ENCODE peak calls at places on chromosomes 13 and 19, in four cellular contexts. D is K562; V is effector memory CD4-positive, alpha-beta T cell; G is CD4-positive, alpha-beta memory T cell. Q is an unnamed sample. For H3K4me1, the result is how much of the 10 kb centered on the place peaks cover.

GRCh38 chr19:38759590-38760003 is 13.7 kb downstream of the LGALS7 start:
- DNase-seq in D (no peak), V (no peak), G (no peak), Q (peak)

GRCh38 chr19:56245062-56245740 is 27.3 kb upstream of the EDDM13 start:
- DNase-seq in D (no peak), V (no peak), G (no peak), Q (no peak)

GRCh38 chr13:94063096-94063495 is 416.4 kb downstream of the DCT start:
- DNase-seq in D (no peak), V (no peak), G (no peak), Q (no peak)

GRCh38 chr13:93865235-93865634 is 614.2 kb downstream of the DCT start:
- DNase-seq in D (no peak), V (no peak), G (no peak), Q (no peak)

GRCh38 chr13:98970293-98970692 is 7.6 kb downstream of the DOCK9 start:
- DNase-seq in D (no peak), V (no peak), G (no peak), Q (no peak)

GRCh38 chr19:49710372-49710951 is 19.5 kb downstream of the CPT1C start:
- DNase-seq in D (peak), V (no peak), G (no peak), Q (no peak)

GRCh38 chr13:29923554-29924481 is 73.4 kb upstream of the UBL3 start:
- DNase-seq in D (peak), V (peak), G (peak), Q (peak)

GRCh38 chr13:20178156-20178555 is 14.6 kb downstream of the GJB2 start:
- DNase-seq in D (no peak), V (no peak), G (no peak), Q (no peak)

GRCh38 chr19:29311391-29311790 is 98.4 kb upstream of the UQCRFS1 start:
- DNase-seq in D (no peak), V (no peak), G (no peak), Q (no peak)

GRCh38 chr13:71033026-71033425 is 834.0 kb downstream of the DACH1 start:
- DNase-seq in D (no peak), V (no peak), G (no peak), Q (no peak)

GRCh38 chr13:106407338-106407737 is 128.1 kb downstream of the EFNB2 start:
- DNase-seq in D (no peak), V (no peak), G (no peak), Q (no peak)

GRCh38 chr19:12603714-12604113 is 6.9 kb downstream of the ZNF490 start:
- DNase-seq in D (no peak), V (no peak), G (peak), Q (no peak)

GRCh38 chr13:25375727-25376358 is 4.1 kb downstream of the ATP8A2 start:
- DNase-seq in D (peak), V (no peak), G (peak), Q (peak)

GRCh38 chr13:25927363-25927762 is 124.5 kb downstream of the SHISA2 start:
- DNase-seq in D (no peak), V (no peak), G (no peak), Q (no peak)

GRCh38 chr13:30364876-30365275 is 57.4 kb upstream of the UBE2L5 start:
- DNase-seq in D (no peak), V (no peak), G (no peak), Q (no peak)

GRCh38 chr13:94382520-94382919 is 97.0 kb downstream of the DCT start:
- DNase-seq in D (no peak), V (no peak), G (no peak), Q (no peak)

GRCh38 chr13:77014906-77015685 is 11.9 kb downstream of the FBXL3 start:
- DNase-seq in D (no peak), V (no peak), G (no peak), Q (no peak)

GRCh38 chr13:103098535-103098934 is 32.3 kb upstream of the SLC10A2 start:
- DNase-seq in D (no peak), V (no peak), G (no peak), Q (no peak)

GRCh38 chr13:72990883-72991282 is 67.9 kb upstream of the KLF5 start:
- DNase-seq in D (no peak), V (no peak), G (no peak), Q (no peak)

GRCh38 chr13:72983085-72983768 is 75.6 kb upstream of the KLF5 start:
- DNase-seq in D (no peak), V (no peak), G (no peak), Q (no peak)

GRCh38 chr13:72985610-72986009 is 73.2 kb upstream of the KLF5 start:
- DNase-seq in D (no peak), V (no peak), G (no peak), Q (no peak)

GRCh38 chr13:72986197-72986596 is 72.6 kb upstream of the KLF5 start:
- DNase-seq in D (no peak), V (no peak), G (no peak), Q (no peak)
- H3K27ac ChIP-seq in D (no peak), V (no peak), G (no peak), Q (no peak)

GRCh38 chr19:15417699-15418098 is 1.1 kb downstream of the AKAP8L start:
- DNase-seq in D (no peak), V (no peak), G (no peak), Q (no peak)
- H3K4me1 ChIP-seq in D (under half), V (under half), G (half or more), Q (under half)

GRCh38 chr19:57583104-57583520 is 833 bp upstream of the ZIK1 start:
- DNase-seq in D (no peak), V (no peak), G (no peak), Q (no peak)
- H3K4me3 ChIP-seq in D (no peak), V (peak), G (peak), Q (peak)

GRCh38 chr13:85076343-85076742 is 722.9 kb downstream of the SLITRK6 start:
- DNase-seq in D (no peak), V (no peak), G (no peak), Q (no peak)

GRCh38 chr13:85080726-85081125 is 718.5 kb downstream of the SLITRK6 start:
- DNase-seq in D (no peak), V (no peak), G (no peak), Q (no peak)

GRCh38 chr13:85074543-85075313 is 724.5 kb downstream of the SLITRK6 start:
- DNase-seq in D (no peak), V (no peak), G (no peak), Q (no peak)
- H3K27ac ChIP-seq in D (no peak), V (no peak), G (no peak), Q (no peak)

GRCh38 chr19:46620267-46620666 is 4.6 kb downstream of the PTGIR start:
- DNase-seq in D (no peak), V (no peak), G (no peak), Q (no peak)
- H3K4me1 ChIP-seq in D (under half), V (under half), G (half or more), Q (under half)